ENCODE peak calls at places on chromosomes 4 and X, in ten cellular contexts. J, N, Y, K, R, B, L, P, U and Q are unnamed samples.

GRCh38 chrX:27598312-27598711 is 8.2 kb downstream of the DCAF8L2 start:
- DNase-seq in J (peak), N (no peak), Y (peak), K (no peak), R (no peak), B (no peak), L (no peak), P (no peak), U (no peak), Q (no peak)

GRCh38 chr4:129545599-129546278 is 449.8 kb downstream of the C4orf33 start:
- DNase-seq in J (peak), N (no peak), Y (peak), K (peak), R (peak), B (peak), L (no peak), P (no peak), U (no peak), Q (no peak)

GRCh38 chrX:3244203-3244743 is 102.2 kb downstream of the MXRA5 start:
- DNase-seq in J (peak), N (no peak), Y (no peak), K (no peak), R (no peak), B (no peak), L (no peak), P (no peak), U (no peak), Q (no peak)

GRCh38 chr4:95466791-95467190 is 82.0 kb downstream of the UNC5C start:
- DNase-seq in J (no peak), N (no peak), Y (no peak), K (no peak), R (no peak), B (no peak), L (no peak), P (no peak), U (no peak), Q (no peak)

GRCh38 chrX:54492340-54492739 is 3.7 kb downstream of the FGD1 start:
- DNase-seq in J (no peak), N (no peak), Y (no peak), K (no peak), R (peak), B (no peak), L (no peak), P (no peak), U (no peak), Q (no peak)

GRCh38 chrX:68292471-68292870 is 140.8 kb downstream of the OPHN1 start:
- DNase-seq in J (peak), N (no peak), Y (no peak), K (no peak), R (no peak), B (no peak), L (no peak), P (no peak), U (no peak), Q (no peak)

GRCh38 chr4:165861378-165861777 is 11.7 kb upstream of the TLL1 start:
- DNase-seq in J (no peak), N (no peak), Y (no peak), K (no peak), R (no peak), B (no peak), L (no peak), P (no peak), U (no peak), Q (no peak)

GRCh38 chrX:55919367-55920221 is 202.0 kb downstream of the RRAGB start:
- DNase-seq in J (peak), N (peak), Y (peak), K (no peak), R (no peak), B (no peak), L (no peak), P (no peak), U (no peak), Q (no peak)

GRCh38 chrX:57821703-57822375 is 88.4 kb downstream of the ZXDA start:
- DNase-seq in J (peak), N (peak), Y (peak), K (no peak), R (no peak), B (no peak), L (no peak), P (no peak), U (no peak), Q (no peak)

GRCh38 chr4:140626982-140627381 is 58.2 kb upstream of the UCP1 start:
- DNase-seq in J (no peak), N (no peak), Y (no peak), K (no peak), R (no peak), B (no peak), L (no peak), P (no peak), U (no peak), Q (no peak)
- TF ChIP-seq CTCF in J (no peak), N (peak), Y (no peak), K (peak), R (no peak), B (no peak), L (no peak), P (no peak), U (no peak), Q (peak)

DNA sequence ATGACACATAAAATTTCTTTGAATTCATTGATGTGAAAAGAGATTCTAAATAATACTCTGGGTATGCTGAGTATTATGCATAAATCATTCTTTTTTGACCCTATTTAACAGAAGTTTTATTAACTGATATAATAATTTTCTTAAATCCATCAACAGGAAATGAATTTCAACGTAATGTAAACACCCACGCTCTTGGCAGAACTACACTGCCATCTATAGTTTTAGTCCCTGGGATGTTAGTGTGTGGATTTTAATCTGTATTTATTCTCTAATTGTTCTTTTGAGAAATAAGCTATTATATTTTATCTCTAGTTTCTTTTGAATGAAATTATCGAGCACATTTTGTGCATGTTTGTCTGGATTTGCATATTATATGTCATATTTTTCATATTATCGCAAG is 666.8 kb upstream of the NDST4 start:
- DNase-seq in J (no peak), N (no peak), Y (no peak), K (no peak), R (no peak), B (no peak), L (no peak), P (no peak), U (no peak), Q (no peak)
- TF ChIP-seq CTCF in J (no peak), N (peak), Y (no peak), K (no peak), R (no peak), B (no peak), L (no peak), P (no peak), U (no peak), Q (peak)

GRCh38 chr4:111847256-111848108 is 297.8 kb upstream of the FAM241A start:
- DNase-seq in J (no peak), N (no peak), Y (no peak), K (no peak), R (no peak), B (no peak), L (no peak), P (no peak), U (no peak), Q (no peak)
- TF ChIP-seq CTCF in J (peak), N (peak), Y (no peak), K (no peak), R (no peak), B (no peak), L (peak), P (peak), U (peak), Q (peak)

DNA sequence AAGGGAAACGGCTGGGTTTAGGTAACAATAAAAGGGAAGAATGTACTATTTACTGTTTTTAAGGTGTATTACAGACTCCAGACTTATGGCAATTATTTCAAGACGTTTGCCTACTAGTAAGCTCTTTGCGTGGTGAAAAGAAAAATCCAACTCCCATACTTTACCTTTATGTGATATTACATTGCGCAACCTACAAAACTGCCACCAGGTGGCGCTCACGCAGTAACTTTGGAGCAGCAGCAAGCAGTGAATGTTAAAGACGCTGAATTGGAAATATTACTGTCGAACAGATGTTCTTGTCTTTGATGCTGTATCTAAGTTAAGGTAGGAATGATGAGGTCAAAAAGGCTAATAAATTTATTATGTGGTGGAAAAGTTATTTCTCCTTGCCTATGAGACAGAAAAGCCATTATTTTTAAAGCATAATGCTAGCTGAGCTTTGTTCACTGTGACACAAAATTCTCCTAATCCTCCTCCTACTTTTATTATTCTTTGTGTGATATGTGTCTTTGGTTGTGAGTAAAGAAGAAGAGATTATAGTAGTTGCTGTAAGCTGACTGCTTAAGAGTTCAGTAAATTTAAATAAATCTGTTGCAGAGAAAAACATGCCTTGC is 1099.9 kb upstream of the TENM3 start:
- DNase-seq in J (peak), N (peak), Y (peak), K (peak), R (peak), B (peak), L (peak), P (peak), U (peak), Q (peak)
- TF ChIP-seq CTCF in J (peak), N (peak), Y (peak), K (peak), R (peak), B (peak), L (peak), P (peak), U (peak), Q (peak)

GRCh38 chr4:110014233-110014632 is 101.5 kb downstream of the EGF start:
- DNase-seq in J (no peak), N (no peak), Y (no peak), K (no peak), R (no peak), B (no peak), L (no peak), P (no peak), U (no peak), Q (no peak)
- TF ChIP-seq CTCF in J (no peak), N (no peak), Y (no peak), K (no peak), R (no peak), B (no peak), L (no peak), P (no peak), U (no peak), Q (no peak)